ENCODE peak calls at places on chromosomes 6 and 20, in six cellular contexts. One of them, this sample, is unnamed.

GRCh38 chr6:159306134-159306537 is 136.9 kb downstream of the FNDC1 start:
- DNase-seq in HuH-7.5: no peak
- DNase-seq in AG08396: no peak
- DNase-seq in CD4-positive, CD25-positive, alpha-beta regulatory T cell: no peak
- DNase-seq in NCI-H1092 treated with DMSO at 0.1 percent for 48 hours: no peak
- DNase-seq in left ventricle myocardium superior: no peak
- DNase-seq in this sample: no peak

GRCh38 chr6:36666726-36667591 is 11.6 kb upstream of the CDKN1A start:
- DNase-seq in HuH-7.5: peak
- DNase-seq in AG08396: peak
- DNase-seq in CD4-positive, CD25-positive, alpha-beta regulatory T cell: no peak
- DNase-seq in NCI-H1092 treated with DMSO at 0.1 percent for 48 hours: peak
- DNase-seq in left ventricle myocardium superior: peak
- DNase-seq in this sample: peak

GRCh38 chr6:37966801-37967200 is 147.3 kb downstream of the ZFAND3 start:
- DNase-seq in HuH-7.5: no peak
- DNase-seq in AG08396: no peak
- DNase-seq in CD4-positive, CD25-positive, alpha-beta regulatory T cell: no peak
- DNase-seq in NCI-H1092 treated with DMSO at 0.1 percent for 48 hours: no peak
- DNase-seq in left ventricle myocardium superior: no peak
- DNase-seq in this sample: no peak

GRCh38 chr6:13216236-13216933 is 112.0 kb downstream of the TBC1D7 start:
- DNase-seq in HuH-7.5: no peak
- DNase-seq in AG08396: no peak
- DNase-seq in CD4-positive, CD25-positive, alpha-beta regulatory T cell: no peak
- DNase-seq in NCI-H1092 treated with DMSO at 0.1 percent for 48 hours: no peak
- DNase-seq in left ventricle myocardium superior: no peak
- DNase-seq in this sample: no peak

GRCh38 chr6:161379828-161380598 is 106.2 kb upstream of the AGPAT4 start:
- DNase-seq in HuH-7.5: no peak
- DNase-seq in AG08396: no peak
- DNase-seq in CD4-positive, CD25-positive, alpha-beta regulatory T cell: no peak
- DNase-seq in NCI-H1092 treated with DMSO at 0.1 percent for 48 hours: no peak
- DNase-seq in left ventricle myocardium superior: no peak
- DNase-seq in this sample: no peak

GRCh38 chr20:1272368-1273155 is 6.5 kb downstream of the SNPH start:
- DNase-seq in HuH-7.5: no peak
- DNase-seq in AG08396: no peak
- DNase-seq in CD4-positive, CD25-positive, alpha-beta regulatory T cell: no peak
- DNase-seq in NCI-H1092 treated with DMSO at 0.1 percent for 48 hours: peak
- DNase-seq in left ventricle myocardium superior: no peak
- DNase-seq in this sample: no peak

GRCh38 chr6:149393002-149393679 is 6.9 kb upstream of the SUMO4 start:
- DNase-seq in HuH-7.5: no peak
- DNase-seq in AG08396: no peak
- DNase-seq in CD4-positive, CD25-positive, alpha-beta regulatory T cell: no peak
- DNase-seq in NCI-H1092 treated with DMSO at 0.1 percent for 48 hours: no peak
- DNase-seq in left ventricle myocardium superior: no peak
- DNase-seq in this sample: no peak

GRCh38 chr6:158501638-158502592 is 58.0 kb upstream of the TMEM181 start:
- DNase-seq in HuH-7.5: no peak
- DNase-seq in AG08396: no peak
- DNase-seq in CD4-positive, CD25-positive, alpha-beta regulatory T cell: no peak
- DNase-seq in NCI-H1092 treated with DMSO at 0.1 percent for 48 hours: no peak
- DNase-seq in left ventricle myocardium superior: no peak
- DNase-seq in this sample: no peak

GRCh38 chr6:133159269-133159795 is 81.8 kb upstream of the EYA4 start:
- DNase-seq in HuH-7.5: no peak
- DNase-seq in AG08396: no peak
- DNase-seq in CD4-positive, CD25-positive, alpha-beta regulatory T cell: no peak
- DNase-seq in NCI-H1092 treated with DMSO at 0.1 percent for 48 hours: no peak
- DNase-seq in left ventricle myocardium superior: no peak
- DNase-seq in this sample: no peak

GRCh38 chr6:138837246-138837645 is 41.4 kb downstream of the ECT2L start:
- DNase-seq in HuH-7.5: no peak
- DNase-seq in AG08396: no peak
- DNase-seq in CD4-positive, CD25-positive, alpha-beta regulatory T cell: no peak
- DNase-seq in NCI-H1092 treated with DMSO at 0.1 percent for 48 hours: no peak
- DNase-seq in left ventricle myocardium superior: no peak
- DNase-seq in this sample: no peak

GRCh38 chr6:101114703-101115102 is 233.6 kb upstream of the ASCC3 start:
- DNase-seq in HuH-7.5: peak
- DNase-seq in AG08396: peak
- DNase-seq in CD4-positive, CD25-positive, alpha-beta regulatory T cell: no peak
- DNase-seq in NCI-H1092 treated with DMSO at 0.1 percent for 48 hours: peak
- DNase-seq in left ventricle myocardium superior: no peak
- DNase-seq in this sample: peak

GRCh38 chr20:14219801-14220461 is 117.5 kb downstream of the FLRT3 start:
- DNase-seq in HuH-7.5: peak
- DNase-seq in AG08396: no peak
- DNase-seq in CD4-positive, CD25-positive, alpha-beta regulatory T cell: no peak
- DNase-seq in NCI-H1092 treated with DMSO at 0.1 percent for 48 hours: no peak
- DNase-seq in left ventricle myocardium superior: no peak
- DNase-seq in this sample: no peak

GRCh38 chr6:156508126-156508525 is 269.1 kb upstream of the ARID1B start:
- DNase-seq in HuH-7.5: no peak
- DNase-seq in AG08396: no peak
- DNase-seq in CD4-positive, CD25-positive, alpha-beta regulatory T cell: no peak
- DNase-seq in NCI-H1092 treated with DMSO at 0.1 percent for 48 hours: no peak
- DNase-seq in left ventricle myocardium superior: no peak
- DNase-seq in this sample: no peak

GRCh38 chr6:87473419-87473903 is 687 bp downstream of the SLC35A1 start:
- DNase-seq in HuH-7.5: peak
- DNase-seq in AG08396: peak
- DNase-seq in CD4-positive, CD25-positive, alpha-beta regulatory T cell: no peak
- DNase-seq in NCI-H1092 treated with DMSO at 0.1 percent for 48 hours: no peak
- DNase-seq in left ventricle myocardium superior: no peak
- DNase-seq in this sample: no peak

GRCh38 chr6:73131706-73132105 is 93.6 kb downstream of the KHDC1L start:
- DNase-seq in HuH-7.5: no peak
- DNase-seq in AG08396: no peak
- DNase-seq in CD4-positive, CD25-positive, alpha-beta regulatory T cell: no peak
- DNase-seq in NCI-H1092 treated with DMSO at 0.1 percent for 48 hours: no peak
- DNase-seq in left ventricle myocardium superior: no peak
- DNase-seq in this sample: peak

GRCh38 chr20:50913976-50914375 is 17.3 kb downstream of the ADNP start:
- DNase-seq in HuH-7.5: no peak
- DNase-seq in AG08396: peak
- DNase-seq in CD4-positive, CD25-positive, alpha-beta regulatory T cell: no peak
- DNase-seq in NCI-H1092 treated with DMSO at 0.1 percent for 48 hours: no peak
- DNase-seq in left ventricle myocardium superior: no peak
- DNase-seq in this sample: peak

GRCh38 chr20:24465730-24466129 is 3.7 kb upstream of the SYNDIG1 start:
- DNase-seq in HuH-7.5: no peak
- DNase-seq in AG08396: peak
- DNase-seq in CD4-positive, CD25-positive, alpha-beta regulatory T cell: no peak
- DNase-seq in NCI-H1092 treated with DMSO at 0.1 percent for 48 hours: peak
- DNase-seq in left ventricle myocardium superior: peak
- DNase-seq in this sample: peak

GRCh38 chr6:116512155-116512559 is 718 bp downstream of the CALHM5 start:
- DNase-seq in HuH-7.5: no peak
- DNase-seq in AG08396: no peak
- DNase-seq in CD4-positive, CD25-positive, alpha-beta regulatory T cell: no peak
- DNase-seq in NCI-H1092 treated with DMSO at 0.1 percent for 48 hours: no peak
- DNase-seq in left ventricle myocardium superior: no peak
- DNase-seq in this sample: no peak

GRCh38 chr6:111784423-111784822 is 88.8 kb downstream of the FYN start:
- DNase-seq in HuH-7.5: no peak
- DNase-seq in AG08396: no peak
- DNase-seq in CD4-positive, CD25-positive, alpha-beta regulatory T cell: no peak
- DNase-seq in NCI-H1092 treated with DMSO at 0.1 percent for 48 hours: no peak
- DNase-seq in left ventricle myocardium superior: no peak
- DNase-seq in this sample: peak

GRCh38 chr6:144284474-144284752 is 722 bp upstream of the UTRN start:
- DNase-seq in HuH-7.5: no peak
- DNase-seq in AG08396: no peak
- DNase-seq in CD4-positive, CD25-positive, alpha-beta regulatory T cell: no peak
- DNase-seq in NCI-H1092 treated with DMSO at 0.1 percent for 48 hours: no peak
- DNase-seq in left ventricle myocardium superior: no peak
- DNase-seq in this sample: no peak

GRCh38 chr6:145887969-145888368 is 73.4 kb upstream of the FBXO30 start:
- DNase-seq in HuH-7.5: no peak
- DNase-seq in AG08396: no peak
- DNase-seq in CD4-positive, CD25-positive, alpha-beta regulatory T cell: no peak
- DNase-seq in NCI-H1092 treated with DMSO at 0.1 percent for 48 hours: no peak
- DNase-seq in left ventricle myocardium superior: peak
- DNase-seq in this sample: no peak

GRCh38 chr20:60013296-60014142 is 55.3 kb downstream of the CDH26 start:
- DNase-seq in HuH-7.5: no peak
- DNase-seq in AG08396: no peak
- DNase-seq in CD4-positive, CD25-positive, alpha-beta regulatory T cell: no peak
- DNase-seq in NCI-H1092 treated with DMSO at 0.1 percent for 48 hours: no peak
- DNase-seq in left ventricle myocardium superior: no peak
- DNase-seq in this sample: peak

GRCh38 chr6:24274441-24275083 is 83.3 kb downstream of the DCDC2 start:
- DNase-seq in HuH-7.5: no peak
- DNase-seq in AG08396: no peak
- DNase-seq in CD4-positive, CD25-positive, alpha-beta regulatory T cell: no peak
- DNase-seq in NCI-H1092 treated with DMSO at 0.1 percent for 48 hours: peak
- DNase-seq in left ventricle myocardium superior: no peak
- DNase-seq in this sample: peak

This sample was measured in A172.